ENCODE peak calls at places on chromosomes 3 and 15, in nine cellular contexts. O is T-helper 17 cell; F is RPMI8226; N is activated CD8-positive, alpha-beta memory T cell treated with anti-CD3 and anti-CD28 coated beads, Interleukin-2, amount 50 U/mL, for 48 hours; W is EL; P is stimulated activated naive CD8-positive, alpha-beta T cell treated with anti-CD3 and anti-CD28 coated beads, Interleukin-15, amount 100 ng/mL, for 72 hours; A is midbrain; X is B cell; K is CD8-positive, alpha-beta T cell. M is an unnamed sample.

GRCh38 chr3:178381971-178382370 is 154.3 kb upstream of the KCNMB2 start:
- DNase-seq in O (no peak), F (no peak), N (no peak), W (no peak), P (no peak), A (no peak), X (no peak), K (no peak), M (no peak)

GRCh38 chr3:185977679-185978040 is 39.8 kb upstream of the TRA2B start:
- DNase-seq in O (no peak), F (no peak), N (no peak), W (no peak), P (no peak), A (no peak), X (no peak), K (no peak), M (no peak)

GRCh38 chr3:136186330-136186729 is 9.8 kb downstream of the MSL2 start:
- DNase-seq in O (no peak), F (peak; percentile 25), N (no peak), W (no peak), P (no peak), A (no peak), X (no peak), K (no peak), M (no peak)

GRCh38 chr15:74240002-74240568 is 4.0 kb downstream of the CCDC33 start:
- DNase-seq in O (no peak), F (peak; percentile 84), N (no peak), W (peak; percentile 83), P (no peak), A (peak; percentile 84), X (no peak), K (no peak), M (peak; percentile 96)

GRCh38 chr15:62824111-62824737 is 218.3 kb upstream of the TPM1 start:
- DNase-seq in O (no peak), F (no peak), N (no peak), W (peak; percentile 80), P (no peak), A (no peak), X (no peak), K (no peak), M (peak; percentile 25)

GRCh38 chr3:157130881-157131251 is 29.1 kb downstream of the CCNL1 start:
- DNase-seq in O (no peak), F (no peak), N (no peak), W (no peak), P (no peak), A (no peak), X (no peak), K (no peak), M (no peak)

GRCh38 chr3:194305356-194306108 is 45.6 kb downstream of the CPN2 start:
- DNase-seq in O (no peak), F (no peak), N (no peak), W (no peak), P (no peak), A (no peak), X (no peak), K (no peak), M (no peak)

GRCh38 chr3:172846103-172846561 is 95.6 kb downstream of the ECT2 start:
- DNase-seq in O (no peak), F (no peak), N (no peak), W (no peak), P (no peak), A (no peak), X (no peak), K (no peak), M (peak; percentile 8)

GRCh38 chr3:50573566-50574279 is 4.4 kb downstream of the HEMK1 start:
- DNase-seq in O (no peak), F (no peak), N (peak; percentile 88), W (no peak), P (peak; percentile 96), A (no peak), X (no peak), K (peak; percentile 42), M (no peak)

GRCh38 chr15:37134699-37135131 is 34.4 kb upstream of the MEIS2 start:
- DNase-seq in O (no peak), F (peak; percentile 20), N (no peak), W (peak; percentile 55), P (no peak), A (no peak), X (no peak), K (no peak), M (peak; percentile 27)

GRCh38 chr15:100918034-100918689 is 995 bp upstream of the LRRK1 start:
- DNase-seq in O (peak; percentile 23), F (peak; percentile 95), N (peak; percentile 90), W (peak; percentile 79), P (peak; percentile 76), A (peak; percentile 10), X (peak; percentile 95), K (peak; percentile 56), M (peak; percentile 49)

GRCh38 chr3:187165144-187165543 is 25.8 kb upstream of the RPL39L start:
- DNase-seq in O (no peak), F (peak; percentile 61), N (no peak), W (peak; percentile 60), P (peak; percentile 28), A (peak; percentile 2), X (no peak), K (peak; percentile 32), M (peak; percentile 72)

GRCh38 chr3:171028779-171029232 is 2.3 kb upstream of the SLC2A2 start:
- DNase-seq in O (no peak), F (no peak), N (no peak), W (peak; percentile 97), P (no peak), A (no peak), X (no peak), K (no peak), M (peak; percentile 90)

GRCh38 chr3:36944641-36945270 is at the start of gene TRANK1:
- DNase-seq in O (peak; percentile 72), F (no peak), N (peak; percentile 84), W (peak; percentile 40), P (peak; percentile 85), A (peak; percentile 26), X (peak; percentile 88), K (peak; percentile 89), M (no peak)

GRCh38 chr15:78660584-78660983 is 19.6 kb upstream of the CHRNB4 start:
- DNase-seq in O (no peak), F (peak; percentile 57), N (no peak), W (no peak), P (no peak), A (no peak), X (no peak), K (no peak), M (no peak)

GRCh38 chr3:114623420-114624046 is 329.7 kb downstream of the TIGIT start:
- DNase-seq in O (no peak), F (peak; percentile 2), N (no peak), W (peak; percentile 45), P (no peak), A (peak; percentile 53), X (no peak), K (no peak), M (peak; percentile 32)

GRCh38 chr3:168088106-168088722 is 7.5 kb downstream of the GOLIM4 start:
- DNase-seq in O (no peak), F (peak; percentile 77), N (no peak), W (peak; percentile 20), P (no peak), A (no peak), X (no peak), K (no peak), M (peak; percentile 23)

GRCh38 chr15:72873379-72874233 is 90.0 kb upstream of the ADPGK start:
- DNase-seq in O (no peak), F (no peak), N (no peak), W (no peak), P (no peak), A (no peak), X (no peak), K (no peak), M (no peak)

GRCh38 chr15:59158701-59159034 is 48.0 kb upstream of the LDHAL6B start:
- DNase-seq in O (no peak), F (no peak), N (no peak), W (no peak), P (no peak), A (no peak), X (no peak), K (no peak), M (no peak)

GRCh38 chr15:100764778-100765457 is 114.7 kb upstream of the ALDH1A3 start:
- DNase-seq in O (no peak), F (no peak), N (no peak), W (peak; percentile 16), P (no peak), A (no peak), X (no peak), K (no peak), M (peak; percentile 73)

GRCh38 chr3:83928391-83928790 is 1030.4 kb upstream of the CADM2 start:
- DNase-seq in O (no peak), F (peak; percentile 76), N (no peak), W (no peak), P (no peak), A (no peak), X (no peak), K (no peak), M (peak; percentile 34)

GRCh38 chr3:43181202-43181910 is 75.5 kb upstream of the POMGNT2 start:
- DNase-seq in O (no peak), F (peak; percentile 81), N (no peak), W (no peak), P (peak; percentile 64), A (no peak), X (no peak), K (peak; percentile 64), M (no peak)

GRCh38 chr15:28098766-28099554 is at the start of gene OCA2:
- DNase-seq in O (peak; percentile 61), F (no peak), N (peak; percentile 83), W (peak; percentile 43), P (peak; percentile 45), A (no peak), X (peak; percentile 75), K (peak; percentile 64), M (no peak)

GRCh38 chr15:57333487-57333886 is 42.8 kb upstream of the CGNL1 start:
- DNase-seq in O (no peak), F (no peak), N (no peak), W (peak; percentile 65), P (no peak), A (no peak), X (no peak), K (no peak), M (peak; percentile 68)

GRCh38 chr3:32146669-32147315 is 40.4 kb downstream of the GPD1L start:
- DNase-seq in O (no peak), F (no peak), N (no peak), W (no peak), P (no peak), A (peak; percentile 60), X (peak; percentile 42), K (no peak), M (no peak)

GRCh38 chr15:65642588-65642987 is 20.9 kb downstream of the SLC24A1 start:
- DNase-seq in O (no peak), F (no peak), N (no peak), W (no peak), P (no peak), A (no peak), X (no peak), K (no peak), M (peak; percentile 10)

GRCh38 chr15:66588971-66589370 is 23.2 kb upstream of the LCTL start:
- DNase-seq in O (no peak), F (peak; percentile 68), N (no peak), W (no peak), P (no peak), A (no peak), X (no peak), K (no peak), M (no peak)

GRCh38 chr15:63038926-63039673 is 3.4 kb upstream of the TPM1 start:
- DNase-seq in O (no peak), F (no peak), N (no peak), W (peak; percentile 86), P (no peak), A (no peak), X (no peak), K (no peak), M (no peak)

GRCh38 chr15:48421362-48421761 is 90.1 kb downstream of the DUT start:
- DNase-seq in O (no peak), F (no peak), N (no peak), W (no peak), P (no peak), A (no peak), X (no peak), K (no peak), M (no peak)

GRCh38 chr15:85793641-85794597 is 806 bp downstream of the KLHL25 start:
- DNase-seq in O (peak; percentile 22), F (peak; percentile 51), N (peak; percentile 77), W (peak; percentile 34), P (peak; percentile 52), A (peak; percentile 25), X (peak; percentile 64), K (peak; percentile 35), M (no peak)

GRCh38 chr3:129336093-129336706 is 57.5 kb downstream of the HMCES start:
- DNase-seq in O (no peak), F (no peak), N (no peak), W (no peak), P (no peak), A (no peak), X (no peak), K (no peak), M (no peak)